ENCODE peak calls at places on chromosomes 16 and 17, in seven cellular contexts. One of them, this sample, is unnamed.

GRCh38 chr16:67128887-67129286 is 19.1 kb downstream of the PHAF1 start:
- DNase-seq in NCI-H345: no peak
- DNase-seq in progenitor cell of endocrine pancreas: no peak
- DNase-seq in posterior cingulate gyrus: no peak
- DNase-seq in brain microvascular endothelial cell: no peak
- DNase-seq in activated T-helper 2 cell treated with anti-CD3 and anti-CD28 coated beads, Interferon-gamma antibody, Interleukin-2, Interleukin-4, amounts not matched to agents 10 μg/mL and 5 μg/mL and 100 μg/mL, durations not matched to agents 14 hours and 24 hours and 36 hours: no peak
- DNase-seq in tibial artery: no peak
- DNase-seq in this sample: no peak

GRCh38 chr16:71540-72341 is 690 bp downstream of the RHBDF1 start:
- DNase-seq in progenitor cell of endocrine pancreas: no peak
- DNase-seq in NCI-H345: no peak
- DNase-seq in brain microvascular endothelial cell: peak
- DNase-seq in tibial artery: peak
- DNase-seq in posterior cingulate gyrus: no peak
- DNase-seq in activated T-helper 2 cell treated with anti-CD3 and anti-CD28 coated beads, Interferon-gamma antibody, Interleukin-2, Interleukin-4, amounts not matched to agents 10 μg/mL and 5 μg/mL and 100 μg/mL, durations not matched to agents 14 hours and 24 hours and 36 hours: no peak
- DNase-seq in this sample: peak

GRCh38 chr16:638034-638543 is 2.0 kb upstream of the METTL26 start:
- DNase-seq in brain microvascular endothelial cell: no peak
- DNase-seq in tibial artery: no peak
- DNase-seq in activated T-helper 2 cell treated with anti-CD3 and anti-CD28 coated beads, Interferon-gamma antibody, Interleukin-2, Interleukin-4, amounts not matched to agents 10 μg/mL and 5 μg/mL and 100 μg/mL, durations not matched to agents 14 hours and 24 hours and 36 hours: no peak
- DNase-seq in progenitor cell of endocrine pancreas: no peak
- DNase-seq in posterior cingulate gyrus: no peak
- DNase-seq in NCI-H345: no peak
- DNase-seq in this sample: no peak

GRCh38 chr16:73033271-73033998 is 14.5 kb downstream of the ZFHX3 start:
- DNase-seq in brain microvascular endothelial cell: no peak
- DNase-seq in NCI-H345: no peak
- DNase-seq in posterior cingulate gyrus: no peak
- DNase-seq in progenitor cell of endocrine pancreas: no peak
- DNase-seq in activated T-helper 2 cell treated with anti-CD3 and anti-CD28 coated beads, Interferon-gamma antibody, Interleukin-2, Interleukin-4, amounts not matched to agents 10 μg/mL and 5 μg/mL and 100 μg/mL, durations not matched to agents 14 hours and 24 hours and 36 hours: no peak
- DNase-seq in tibial artery: no peak
- DNase-seq in this sample: no peak

GRCh38 chr16:27470567-27471431 is 68.8 kb downstream of the IL21R start:
- DNase-seq in brain microvascular endothelial cell: peak
- DNase-seq in activated T-helper 2 cell treated with anti-CD3 and anti-CD28 coated beads, Interferon-gamma antibody, Interleukin-2, Interleukin-4, amounts not matched to agents 10 μg/mL and 5 μg/mL and 100 μg/mL, durations not matched to agents 14 hours and 24 hours and 36 hours: no peak
- DNase-seq in NCI-H345: no peak
- DNase-seq in tibial artery: no peak
- DNase-seq in posterior cingulate gyrus: peak
- DNase-seq in progenitor cell of endocrine pancreas: no peak
- DNase-seq in this sample: no peak

GRCh38 chr17:10292057-10292931 is 80.5 kb downstream of the MYH13 start:
- DNase-seq in activated T-helper 2 cell treated with anti-CD3 and anti-CD28 coated beads, Interferon-gamma antibody, Interleukin-2, Interleukin-4, amounts not matched to agents 10 μg/mL and 5 μg/mL and 100 μg/mL, durations not matched to agents 14 hours and 24 hours and 36 hours: no peak
- DNase-seq in brain microvascular endothelial cell: no peak
- DNase-seq in NCI-H345: no peak
- DNase-seq in posterior cingulate gyrus: no peak
- DNase-seq in progenitor cell of endocrine pancreas: no peak
- DNase-seq in tibial artery: no peak
- DNase-seq in this sample: peak

GRCh38 chr17:6470751-6471521 is 26.7 kb downstream of the PIMREG start:
- DNase-seq in tibial artery: no peak
- DNase-seq in NCI-H345: no peak
- DNase-seq in posterior cingulate gyrus: peak
- DNase-seq in activated T-helper 2 cell treated with anti-CD3 and anti-CD28 coated beads, Interferon-gamma antibody, Interleukin-2, Interleukin-4, amounts not matched to agents 10 μg/mL and 5 μg/mL and 100 μg/mL, durations not matched to agents 14 hours and 24 hours and 36 hours: no peak
- DNase-seq in progenitor cell of endocrine pancreas: no peak
- DNase-seq in brain microvascular endothelial cell: no peak
- DNase-seq in this sample: no peak

GRCh38 chr17:41793749-41794602 is 7.5 kb upstream of the JUP start:
- DNase-seq in tibial artery: no peak
- DNase-seq in activated T-helper 2 cell treated with anti-CD3 and anti-CD28 coated beads, Interferon-gamma antibody, Interleukin-2, Interleukin-4, amounts not matched to agents 10 μg/mL and 5 μg/mL and 100 μg/mL, durations not matched to agents 14 hours and 24 hours and 36 hours: no peak
- DNase-seq in NCI-H345: no peak
- DNase-seq in brain microvascular endothelial cell: no peak
- DNase-seq in posterior cingulate gyrus: no peak
- DNase-seq in progenitor cell of endocrine pancreas: no peak
- DNase-seq in this sample: peak

GRCh38 chr17:58275417-58275816 is 5.3 kb downstream of the MPO start:
- DNase-seq in NCI-H345: no peak
- DNase-seq in progenitor cell of endocrine pancreas: no peak
- DNase-seq in activated T-helper 2 cell treated with anti-CD3 and anti-CD28 coated beads, Interferon-gamma antibody, Interleukin-2, Interleukin-4, amounts not matched to agents 10 μg/mL and 5 μg/mL and 100 μg/mL, durations not matched to agents 14 hours and 24 hours and 36 hours: no peak
- DNase-seq in brain microvascular endothelial cell: no peak
- DNase-seq in posterior cingulate gyrus: no peak
- DNase-seq in tibial artery: no peak
- DNase-seq in this sample: no peak

GRCh38 chr17:71438631-71439146 is 682.1 kb upstream of the SOX9 start:
- DNase-seq in posterior cingulate gyrus: no peak
- DNase-seq in NCI-H345: peak
- DNase-seq in brain microvascular endothelial cell: peak
- DNase-seq in activated T-helper 2 cell treated with anti-CD3 and anti-CD28 coated beads, Interferon-gamma antibody, Interleukin-2, Interleukin-4, amounts not matched to agents 10 μg/mL and 5 μg/mL and 100 μg/mL, durations not matched to agents 14 hours and 24 hours and 36 hours: no peak
- DNase-seq in tibial artery: no peak
- DNase-seq in progenitor cell of endocrine pancreas: no peak
- DNase-seq in this sample: no peak